ENCODE peak calls at places on chromosome 20, in four cellular contexts. One of them, this sample, is unnamed.

GRCh38 chr20:48227381-48227780 is 442.1 kb upstream of the SULF2 start:
- DNase-seq in Ammon's horn: no peak
- DNase-seq in HFF-Myc: no peak
- DNase-seq in HT1080: no peak
- DNase-seq in this sample: no peak

GRCh38 chr20:47003223-47003622 is 108.6 kb downstream of the EYA2 start:
- DNase-seq in Ammon's horn: no peak
- DNase-seq in HT1080: no peak
- DNase-seq in HFF-Myc: no peak
- DNase-seq in this sample: no peak

GRCh38 chr20:8095648-8096572 is 36.2 kb upstream of the PLCB1 start:
- DNase-seq in Ammon's horn: no peak
- DNase-seq in HFF-Myc: no peak
- DNase-seq in HT1080: peak; percentile 56
- DNase-seq in this sample: no peak

GRCh38 chr20:1820137-1821074 is 74.8 kb upstream of the SIRPA start:
- DNase-seq in Ammon's horn: no peak
- DNase-seq in HT1080: peak; percentile 39
- DNase-seq in HFF-Myc: no peak
- DNase-seq in this sample: no peak

GRCh38 chr20:11473971-11474370 is 443.7 kb upstream of the BTBD3 start:
- DNase-seq in HFF-Myc: no peak
- DNase-seq in HT1080: peak; percentile 80
- DNase-seq in Ammon's horn: no peak
- DNase-seq in this sample: no peak

GRCh38 chr20:11193241-11193640 is 519.4 kb upstream of the JAG1 start:
- DNase-seq in HFF-Myc: no peak
- DNase-seq in HT1080: peak; percentile 21
- DNase-seq in Ammon's horn: no peak
- DNase-seq in this sample: no peak

GRCh38 chr20:50689864-50690263 is 1.5 kb downstream of the RIPOR3 start:
- DNase-seq in HFF-Myc: no peak
- DNase-seq in Ammon's horn: no peak
- DNase-seq in HT1080: no peak
- DNase-seq in this sample: no peak

GRCh38 chr20:23100021-23100753 is 14.1 kb upstream of the CD93 start:
- DNase-seq in Ammon's horn: no peak
- DNase-seq in HT1080: no peak
- DNase-seq in HFF-Myc: no peak
- DNase-seq in this sample: no peak

GRCh38 chr20:13412806-13413445 is 191.9 kb downstream of the ISM1 start:
- DNase-seq in Ammon's horn: no peak
- DNase-seq in HFF-Myc: no peak
- DNase-seq in HT1080: peak; percentile 13
- DNase-seq in this sample: no peak

GRCh38 chr20:16284385-16285100 is 288.7 kb downstream of the KIF16B start:
- DNase-seq in HT1080: no peak
- DNase-seq in HFF-Myc: no peak
- DNase-seq in Ammon's horn: no peak
- DNase-seq in this sample: no peak

GRCh38 chr20:47258745-47259695 is 97.5 kb downstream of the ZMYND8 start:
- DNase-seq in HT1080: no peak
- DNase-seq in HFF-Myc: no peak
- DNase-seq in Ammon's horn: no peak
- DNase-seq in this sample: no peak

GRCh38 chr20:45611054-45611453 is 18.5 kb upstream of the WFDC10A start:
- DNase-seq in HFF-Myc: peak; percentile 77
- DNase-seq in Ammon's horn: peak; percentile 4
- DNase-seq in HT1080: peak; percentile 89
- DNase-seq in this sample: no peak

GRCh38 chr20:21151791-21152190 is 25.9 kb downstream of the KIZ start:
- DNase-seq in Ammon's horn: peak; percentile 50
- DNase-seq in HFF-Myc: no peak
- DNase-seq in HT1080: no peak
- DNase-seq in this sample: no peak

GRCh38 chr20:49925901-49926454 is 10.2 kb upstream of the RNF114 start:
- DNase-seq in Ammon's horn: no peak
- DNase-seq in HT1080: no peak
- DNase-seq in HFF-Myc: no peak
- DNase-seq in this sample: no peak

GRCh38 chr20:36314734-36315544 is 8.8 kb downstream of the DLGAP4 start:
- DNase-seq in Ammon's horn: no peak
- DNase-seq in HFF-Myc: no peak
- DNase-seq in HT1080: no peak
- DNase-seq in this sample: no peak

GRCh38 chr20:63370623-63371176 is 9.6 kb upstream of the CHRNA4 start:
- DNase-seq in HFF-Myc: no peak
- DNase-seq in HT1080: no peak
- DNase-seq in Ammon's horn: peak; percentile 49
- DNase-seq in this sample: no peak

GRCh38 chr20:9928955-9929354 is 90.1 kb upstream of the PAK5 start:
- DNase-seq in HT1080: no peak
- DNase-seq in HFF-Myc: no peak
- DNase-seq in Ammon's horn: no peak
- DNase-seq in this sample: no peak

GRCh38 chr20:54108394-54108643 is 37.9 kb upstream of the BCAS1 start:
- DNase-seq in HT1080: no peak
- DNase-seq in HFF-Myc: no peak
- DNase-seq in Ammon's horn: no peak
- DNase-seq in this sample: no peak

GRCh38 chr20:10565191-10565921 is 108.4 kb downstream of the JAG1 start:
- DNase-seq in HFF-Myc: no peak
- DNase-seq in Ammon's horn: no peak
- DNase-seq in HT1080: peak; percentile 75
- DNase-seq in this sample: no peak

GRCh38 chr20:38542994-38543906 is 37.7 kb upstream of the ADIG start:
- DNase-seq in Ammon's horn: peak; percentile 66
- DNase-seq in HFF-Myc: no peak
- DNase-seq in HT1080: no peak
- DNase-seq in this sample: no peak

GRCh38 chr20:36885355-36885754 is 9.4 kb downstream of the TLDC2 start:
- DNase-seq in Ammon's horn: no peak
- DNase-seq in HFF-Myc: no peak
- DNase-seq in HT1080: no peak
- DNase-seq in this sample: no peak

GRCh38 chr20:8454137-8454712 is 322.2 kb downstream of the PLCB1 start:
- DNase-seq in HT1080: peak; percentile 98
- DNase-seq in HFF-Myc: peak; percentile 89
- DNase-seq in Ammon's horn: peak; percentile 36
- DNase-seq in this sample: no peak

GRCh38 chr20:53847118-53847842 is 223.1 kb downstream of the BCAS1 start:
- DNase-seq in HT1080: no peak
- DNase-seq in HFF-Myc: no peak
- DNase-seq in Ammon's horn: peak; percentile 47
- DNase-seq in this sample: peak; percentile 20

GRCh38 chr20:63695419-63696310 is 787 bp upstream of the TNFRSF6B start:
- DNase-seq in HT1080: no peak
- DNase-seq in Ammon's horn: no peak
- DNase-seq in HFF-Myc: no peak
- DNase-seq in this sample: no peak

GRCh38 chr20:6575912-6576391 is 191.5 kb upstream of the BMP2 start:
- DNase-seq in HT1080: no peak
- DNase-seq in Ammon's horn: no peak
- DNase-seq in HFF-Myc: no peak
- DNase-seq in this sample: no peak

GRCh38 chr20:51563597-51564332 is 21.2 kb upstream of the NFATC2 start:
- DNase-seq in Ammon's horn: no peak
- DNase-seq in HT1080: peak; percentile 82
- DNase-seq in HFF-Myc: peak; percentile 69
- DNase-seq in this sample: no peak

GRCh38 chr20:1423625-1424106 is 30.8 kb upstream of the FKBP1A start:
- DNase-seq in Ammon's horn: peak; percentile 77
- DNase-seq in HFF-Myc: no peak
- DNase-seq in HT1080: peak; percentile 28
- DNase-seq in this sample: no peak

GRCh38 chr20:1792274-1792673 is 102.9 kb upstream of the SIRPA start:
- DNase-seq in HFF-Myc: no peak
- DNase-seq in Ammon's horn: no peak
- DNase-seq in HT1080: no peak
- DNase-seq in this sample: no peak

GRCh38 chr20:51034461-51034860 is 11.6 kb upstream of the KCNG1 start:
- DNase-seq in HT1080: no peak
- DNase-seq in Ammon's horn: peak; percentile 34
- DNase-seq in HFF-Myc: no peak
- DNase-seq in this sample: no peak

GRCh38 chr20:51059862-51060261 is 37.0 kb upstream of the KCNG1 start:
- DNase-seq in HFF-Myc: no peak
- DNase-seq in Ammon's horn: no peak
- DNase-seq in HT1080: no peak
- DNase-seq in this sample: no peak

GRCh38 chr20:46423882-46424482 is 17.6 kb upstream of the ELMO2 start:
- DNase-seq in HFF-Myc: no peak
- DNase-seq in Ammon's horn: no peak
- DNase-seq in HT1080: peak; percentile 20
- DNase-seq in this sample: no peak

GRCh38 chr20:58447733-58448391 is 58.8 kb downstream of the VAPB start:
- DNase-seq in HFF-Myc: peak; percentile 16
- DNase-seq in HT1080: peak; percentile 42
- DNase-seq in Ammon's horn: peak; percentile 23
- DNase-seq in this sample: peak; percentile 23

GRCh38 chr20:59144179-59144830 is 19.3 kb upstream of the ZNF831 start:
- DNase-seq in HT1080: no peak
- DNase-seq in Ammon's horn: no peak
- DNase-seq in HFF-Myc: no peak
- DNase-seq in this sample: no peak